ENCODE peak calls at places on chromosomes 13 and 19, in eight cellular contexts. V is tibial nerve; J is psoas muscle; K is lower lobe of right lung; X is brain microvascular endothelial cell; R is CD4-positive, alpha-beta memory T cell; D is Panc1; M is stomach. B is an unnamed sample.

GRCh38 chr13:110628952-110629701 is 13.8 kb downstream of the NAXD start:
- DNase-seq in V (no peak), J (no peak), K (peak), X (peak), R (no peak), D (no peak), M (no peak), B (no peak)

GRCh38 chr19:29489182-29489951 is 36.4 kb upstream of the VSTM2B start:
- DNase-seq in V (no peak), J (no peak), K (peak), X (no peak), R (no peak), D (no peak), M (no peak), B (no peak)

GRCh38 chr19:15498910-15499309 is 9.4 kb upstream of the CYP4F22 start:
- DNase-seq in V (no peak), J (no peak), K (no peak), X (no peak), R (no peak), D (no peak), M (no peak), B (no peak)

GRCh38 chr19:22600690-22601648 is 33.2 kb upstream of the ZNF492 start:
- DNase-seq in V (no peak), J (no peak), K (no peak), X (no peak), R (no peak), D (no peak), M (no peak), B (no peak)

GRCh38 chr13:111972261-111972780 is 94.6 kb upstream of the SOX1 start:
- DNase-seq in V (no peak), J (no peak), K (no peak), X (no peak), R (no peak), D (no peak), M (no peak), B (no peak)

GRCh38 chr13:85771856-85772255 is 27.4 kb downstream of the SLITRK6 start:
- DNase-seq in V (no peak), J (no peak), K (no peak), X (peak), R (no peak), D (no peak), M (no peak), B (no peak)

GRCh38 chr19:6325614-6326013 is 7.8 kb downstream of the ACER1 start:
- DNase-seq in V (no peak), J (no peak), K (no peak), X (no peak), R (no peak), D (no peak), M (no peak), B (no peak)

GRCh38 chr19:6362351-6362801 is 1.0 kb downstream of the CLPP start:
- DNase-seq in V (no peak), J (no peak), K (no peak), X (no peak), R (peak), D (no peak), M (no peak), B (no peak)

GRCh38 chr19:16062789-16063188 is 13.5 kb upstream of the TPM4 start:
- DNase-seq in V (no peak), J (no peak), K (peak), X (no peak), R (peak), D (no peak), M (peak), B (no peak)

GRCh38 chr19:11160119-11160768 is 4.7 kb upstream of the SPC24 start:
- DNase-seq in V (no peak), J (no peak), K (no peak), X (no peak), R (no peak), D (no peak), M (no peak), B (no peak)

GRCh38 chr19:9140159-9140874 is at the start of gene ZNF317:
- DNase-seq in V (peak), J (peak), K (peak), X (peak), R (peak), D (peak), M (peak), B (peak)

GRCh38 chr13:46947425-46948191 is 50.8 kb upstream of the HTR2A start:
- DNase-seq in V (no peak), J (no peak), K (no peak), X (no peak), R (no peak), D (no peak), M (no peak), B (no peak)

GRCh38 chr19:42204684-42205083 is 12.8 kb downstream of the DEDD2 start:
- DNase-seq in V (no peak), J (no peak), K (no peak), X (no peak), R (no peak), D (no peak), M (no peak), B (no peak)

GRCh38 chr19:42208612-42209011 is 8.9 kb downstream of the DEDD2 start:
- DNase-seq in V (no peak), J (peak), K (no peak), X (no peak), R (no peak), D (no peak), M (peak), B (no peak)

GRCh38 chr19:42206871-42207755 is 10.4 kb downstream of the DEDD2 start:
- DNase-seq in V (no peak), J (no peak), K (no peak), X (peak), R (no peak), D (no peak), M (no peak), B (no peak)

GRCh38 chr19:42203700-42204099 is 13.8 kb downstream of the DEDD2 start:
- DNase-seq in V (no peak), J (no peak), K (no peak), X (no peak), R (no peak), D (no peak), M (no peak), B (no peak)

GRCh38 chr19:42207767-42208259 is 9.7 kb downstream of the DEDD2 start:
- DNase-seq in V (no peak), J (no peak), K (peak), X (peak), R (no peak), D (no peak), M (peak), B (no peak)
- H3K27ac ChIP-seq in V (no peak), J (no peak), K (no peak), X (peak), R (peak), D (no peak), M (no peak), B (peak)

GRCh38 chr13:29457299-29457698 is 138.2 kb downstream of the SLC7A1 start:
- DNase-seq in V (no peak), J (no peak), K (no peak), X (peak), R (no peak), D (no peak), M (no peak), B (no peak)
- H3K27ac ChIP-seq in V (no peak), J (no peak), K (no peak), X (no peak), R (no peak), D (no peak), M (no peak), B (no peak)

DNA sequence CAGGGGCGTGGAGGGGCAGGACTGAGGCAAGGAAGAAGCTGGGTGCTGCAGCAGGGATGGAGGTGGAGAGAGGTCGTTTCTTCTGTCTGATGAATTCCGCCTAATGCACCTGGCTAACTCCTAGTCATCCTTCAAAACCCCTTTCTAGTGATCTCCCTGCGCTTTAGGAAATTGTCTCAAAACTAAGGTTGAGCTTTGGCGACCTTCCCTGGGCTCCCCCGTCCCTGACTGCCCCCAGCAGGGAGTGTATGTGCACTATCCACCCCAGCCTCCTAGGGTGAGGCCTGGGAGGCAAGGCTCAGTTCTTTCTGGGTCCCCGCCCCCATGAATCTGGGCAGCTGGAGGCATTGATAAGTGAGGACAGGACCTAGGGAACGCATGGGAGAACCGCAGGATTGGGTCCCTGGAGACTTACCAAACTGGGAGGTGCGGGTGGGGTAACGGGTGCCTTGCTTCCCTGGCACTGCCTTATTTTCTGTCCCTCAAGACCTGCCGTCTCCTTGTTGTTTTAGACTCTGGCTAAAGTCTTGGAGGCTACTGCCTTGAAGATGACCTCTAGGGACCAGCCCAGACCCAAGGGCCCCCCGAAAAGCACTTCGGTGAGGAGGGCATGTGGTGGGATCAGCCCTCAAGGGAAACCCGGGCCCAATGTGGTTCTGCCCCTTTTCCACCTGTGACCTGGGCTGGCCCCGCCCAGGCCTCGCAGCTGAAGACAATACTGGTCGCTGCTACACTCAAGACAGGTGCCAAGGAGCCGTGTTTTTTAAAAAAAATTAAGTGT is 512 bp downstream of the TLE6 start:
- DNase-seq in V (no peak), J (no peak), K (no peak), X (no peak), R (no peak), D (no peak), M (no peak), B (no peak)
- H3K27ac ChIP-seq in V (peak), J (peak), K (peak), X (no peak), R (no peak), D (peak), M (peak), B (peak)

GRCh38 chr13:21996049-21996448 is 325.2 kb downstream of the FGF9 start:
- DNase-seq in V (no peak), J (no peak), K (no peak), X (no peak), R (no peak), D (no peak), M (no peak), B (no peak)

GRCh38 chr13:21999666-22000065 is 328.8 kb downstream of the FGF9 start:
- DNase-seq in V (no peak), J (no peak), K (no peak), X (no peak), R (no peak), D (no peak), M (no peak), B (no peak)

GRCh38 chr13:22000191-22000590 is 329.3 kb downstream of the FGF9 start:
- DNase-seq in V (no peak), J (no peak), K (no peak), X (no peak), R (no peak), D (no peak), M (no peak), B (peak)

GRCh38 chr13:21998279-21998678 is 327.4 kb downstream of the FGF9 start:
- DNase-seq in V (no peak), J (no peak), K (no peak), X (no peak), R (no peak), D (no peak), M (no peak), B (no peak)

DNA sequence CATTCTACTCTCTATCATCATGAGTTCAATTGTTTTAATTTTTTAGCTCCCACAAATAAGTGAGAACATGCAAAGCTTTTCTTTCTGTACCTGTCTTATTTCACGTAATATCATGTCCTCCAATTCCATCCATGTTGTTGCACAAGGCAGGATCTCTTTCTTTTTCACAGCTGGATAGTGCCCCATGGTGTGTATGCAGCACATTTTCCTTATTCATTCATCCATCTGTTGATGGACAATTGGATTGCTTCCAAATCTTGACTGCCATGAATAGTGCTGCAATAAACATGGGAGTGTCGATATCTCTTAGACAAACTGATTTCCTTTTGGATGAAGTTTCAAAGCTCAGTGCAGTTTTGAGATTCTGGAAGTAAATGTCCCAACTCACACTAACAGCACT is 326.9 kb downstream of the FGF9 start:
- DNase-seq in V (no peak), J (no peak), K (no peak), X (no peak), R (no peak), D (no peak), M (no peak), B (no peak)
- H3K27ac ChIP-seq in V (no peak), J (no peak), K (no peak), X (no peak), R (no peak), D (no peak), M (no peak), B (no peak)

GRCh38 chr19:39138221-39139211 is 12.9 kb downstream of the PAK4 start:
- DNase-seq in V (no peak), J (no peak), K (no peak), X (no peak), R (no peak), D (no peak), M (no peak), B (no peak)
- H3K27ac ChIP-seq in V (no peak), J (no peak), K (peak), X (no peak), R (no peak), D (no peak), M (no peak), B (peak)

GRCh38 chr13:50310734-50311133 is 295.5 kb downstream of the KCNRG start:
- DNase-seq in V (no peak), J (no peak), K (no peak), X (no peak), R (no peak), D (no peak), M (no peak), B (no peak)
- H3K27ac ChIP-seq in V (no peak), J (no peak), K (no peak), X (no peak), R (no peak), D (peak), M (no peak), B (no peak)

GRCh38 chr13:39915418-39915817 is 260.0 kb downstream of the COG6 start:
- DNase-seq in V (no peak), J (no peak), K (no peak), X (no peak), R (no peak), D (no peak), M (no peak), B (no peak)
- H3K27ac ChIP-seq in V (no peak), J (no peak), K (no peak), X (no peak), R (no peak), D (no peak), M (no peak), B (no peak)

B was measured in upper lobe of left lung.